ENCODE peak calls at places on chromosome 3, in ten cellular contexts. Y is sigmoid colon, R is HepG2, W is K562, C is stomach, B is transverse colon, T is HCT116, A is esophagus muscularis mucosa, N is GM12891, U is breast epithelium. G is an unnamed sample.

GRCh38 chr3:12483364-12483763 is 916 bp upstream of the TSEN2 start:
- DNase-seq in Y (no peak), R (no peak), W (no peak), C (no peak), B (no peak), T (no peak), A (no peak), N (no peak), U (no peak), G (no peak)

GRCh38 chr3:19757773-19758172 is 176.2 kb downstream of the EFHB start:
- DNase-seq in Y (no peak), R (no peak), W (no peak), C (no peak), B (no peak), T (no peak), A (no peak), N (no peak), U (no peak), G (no peak)

GRCh38 chr3:148642616-148643015 is 55.1 kb upstream of the AGTR1 start:
- DNase-seq in Y (no peak), R (no peak), W (no peak), C (no peak), B (no peak), T (no peak), A (no peak), N (no peak), U (no peak), G (no peak)

GRCh38 chr3:146650691-146651090 is 45.5 kb upstream of the PLSCR5 start:
- DNase-seq in Y (no peak), R (no peak), W (no peak), C (no peak), B (no peak), T (no peak), A (no peak), N (no peak), U (no peak), G (no peak)

GRCh38 chr3:108818404-108818803 is 4.2 kb upstream of the TRAT1 start:
- DNase-seq in Y (no peak), R (peak; percentile 3), W (peak; percentile 2), C (peak; percentile 28), B (peak; percentile 47), T (peak; percentile 57), A (no peak), N (no peak), U (no peak), G (no peak)

GRCh38 chr3:62446337-62446940 is 73.1 kb upstream of the FEZF2 start:
- DNase-seq in Y (no peak), R (no peak), W (no peak), C (no peak), B (no peak), T (no peak), A (no peak), N (no peak), U (no peak), G (no peak)

GRCh38 chr3:62318752-62319569 is 54.4 kb downstream of the FEZF2 start:
- DNase-seq in Y (peak; percentile 85), R (peak; percentile 3), W (peak; percentile 4), C (peak; percentile 69), B (peak; percentile 67), T (no peak), A (peak; percentile 95), N (peak; percentile 54), U (peak; percentile 86), G (no peak)

GRCh38 chr3:150611666-150612065 is 8.5 kb downstream of the SELENOT start:
- DNase-seq in Y (no peak), R (no peak), W (no peak), C (no peak), B (no peak), T (no peak), A (no peak), N (no peak), U (no peak), G (no peak)

GRCh38 chr3:33278106-33278672 is 947 bp downstream of the FBXL2 start:
- DNase-seq in Y (no peak), R (no peak), W (no peak), C (no peak), B (no peak), T (no peak), A (no peak), N (no peak), U (no peak), G (no peak)

GRCh38 chr3:6680119-6680806 is 180.7 kb upstream of the GRM7 start:
- DNase-seq in Y (no peak), R (no peak), W (no peak), C (no peak), B (no peak), T (no peak), A (no peak), N (peak; percentile 10), U (no peak), G (peak; percentile 4)

GRCh38 chr3:160869825-160870224 is 113.8 kb downstream of the PPM1L start:
- DNase-seq in Y (no peak), R (no peak), W (no peak), C (no peak), B (no peak), T (no peak), A (no peak), N (no peak), U (peak; percentile 54), G (no peak)

GRCh38 chr3:97927699-97928098 is 44.5 kb downstream of the RIOX2 start:
- DNase-seq in Y (no peak), R (peak; percentile 35), W (no peak), C (no peak), B (no peak), T (no peak), A (no peak), N (no peak), U (no peak), G (no peak)

GRCh38 chr3:185070491-185071335 is 82.1 kb downstream of the C3orf70 start:
- DNase-seq in Y (no peak), R (peak; percentile 73), W (peak; percentile 44), C (no peak), B (peak; percentile 72), T (peak; percentile 18), A (no peak), N (no peak), U (no peak), G (no peak)

GRCh38 chr3:67012564-67012963 is 14.5 kb downstream of the KBTBD8 start:
- DNase-seq in Y (no peak), R (no peak), W (no peak), C (no peak), B (no peak), T (no peak), A (no peak), N (no peak), U (no peak), G (no peak)
- TF ChIP-seq POLR2AphosphoS5 in Y (no peak), R (no peak), W (no peak), C (no peak), B (no peak), T (no peak), A (no peak), N (no peak), U (no peak), G (no peak)

DNA sequence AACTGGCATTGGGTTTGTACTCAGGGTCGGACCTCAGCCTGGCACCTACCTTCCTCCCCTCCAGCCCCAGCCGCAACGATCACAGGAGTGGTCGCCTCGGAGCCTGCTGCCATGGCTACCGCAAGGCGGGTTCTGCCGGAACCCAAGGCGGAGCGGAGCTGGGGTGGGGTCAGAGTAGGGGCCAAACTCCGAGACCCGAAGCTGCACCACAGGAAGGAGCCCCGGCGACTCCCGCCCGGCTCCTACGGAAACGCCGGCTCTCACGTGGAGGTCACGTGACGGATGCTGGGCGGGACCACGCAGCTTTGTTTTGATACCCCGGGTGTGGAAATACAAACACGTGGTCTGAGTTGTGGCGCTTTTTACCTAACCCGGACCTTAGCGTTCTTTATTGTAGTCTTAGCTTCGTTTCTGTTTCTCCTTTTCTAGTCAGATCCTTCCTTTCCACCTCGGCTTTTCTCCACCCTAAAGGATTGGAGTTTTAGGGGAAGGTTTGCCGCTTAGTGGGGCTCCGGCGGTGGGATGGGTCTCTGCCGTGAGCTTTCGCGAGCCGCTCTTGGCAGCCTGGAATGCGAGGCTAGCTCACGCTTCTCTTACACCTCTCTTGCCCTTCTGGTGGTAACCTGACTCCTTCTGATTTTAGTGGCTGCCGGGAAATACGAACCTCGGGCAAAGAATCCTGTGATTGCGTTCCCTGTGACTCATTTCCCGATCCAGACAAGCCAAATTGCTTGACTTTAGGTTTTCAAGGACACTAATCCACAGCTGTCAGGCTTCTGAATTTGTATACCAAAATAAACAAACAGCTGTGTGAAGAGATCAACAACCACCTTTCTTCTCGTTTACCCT is at the start of gene HSPBAP1:
- DNase-seq in Y (peak; percentile 96), R (peak; percentile 84), W (peak; percentile 82), C (peak; percentile 93), B (peak; percentile 96), T (peak; percentile 87), A (peak; percentile 99), N (peak; percentile 72), U (peak; percentile 90), G (peak; percentile 79)
- TF ChIP-seq POLR2A in Y (peak; percentile 46), R (peak; percentile 60), W (peak; percentile 62), C (no peak), B (peak; percentile 55), T (peak; percentile 51), A (peak; percentile 71), N (peak; percentile 78), U (no peak), G (peak; percentile 75)

DNA sequence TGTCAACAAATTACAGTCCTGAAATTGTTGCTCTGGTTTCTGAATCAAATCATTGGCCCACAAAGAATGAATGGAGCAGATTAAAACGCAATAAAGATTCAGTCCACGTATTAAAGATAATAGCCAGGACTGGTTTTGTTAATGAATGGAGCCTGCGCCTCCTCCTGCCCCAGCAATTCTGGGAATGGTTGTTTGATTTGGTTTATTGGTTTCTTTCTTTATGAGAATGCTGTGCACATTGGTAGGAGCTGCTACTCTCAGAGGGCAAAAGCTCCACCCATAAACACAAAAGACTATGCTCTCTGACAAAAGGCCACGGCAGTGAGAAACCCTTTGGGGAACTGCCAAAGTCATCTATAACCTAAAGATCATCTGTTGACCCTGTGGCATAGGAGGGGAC is 261.1 kb downstream of the ABHD5 start:
- DNase-seq in Y (no peak), R (no peak), W (no peak), C (no peak), B (no peak), T (no peak), A (peak; percentile 70), N (no peak), U (no peak), G (no peak)
- TF ChIP-seq POLR2AphosphoS5 in Y (no peak), R (no peak), W (no peak), C (no peak), B (no peak), T (no peak), A (no peak), N (no peak), U (no peak), G (no peak)

DNA sequence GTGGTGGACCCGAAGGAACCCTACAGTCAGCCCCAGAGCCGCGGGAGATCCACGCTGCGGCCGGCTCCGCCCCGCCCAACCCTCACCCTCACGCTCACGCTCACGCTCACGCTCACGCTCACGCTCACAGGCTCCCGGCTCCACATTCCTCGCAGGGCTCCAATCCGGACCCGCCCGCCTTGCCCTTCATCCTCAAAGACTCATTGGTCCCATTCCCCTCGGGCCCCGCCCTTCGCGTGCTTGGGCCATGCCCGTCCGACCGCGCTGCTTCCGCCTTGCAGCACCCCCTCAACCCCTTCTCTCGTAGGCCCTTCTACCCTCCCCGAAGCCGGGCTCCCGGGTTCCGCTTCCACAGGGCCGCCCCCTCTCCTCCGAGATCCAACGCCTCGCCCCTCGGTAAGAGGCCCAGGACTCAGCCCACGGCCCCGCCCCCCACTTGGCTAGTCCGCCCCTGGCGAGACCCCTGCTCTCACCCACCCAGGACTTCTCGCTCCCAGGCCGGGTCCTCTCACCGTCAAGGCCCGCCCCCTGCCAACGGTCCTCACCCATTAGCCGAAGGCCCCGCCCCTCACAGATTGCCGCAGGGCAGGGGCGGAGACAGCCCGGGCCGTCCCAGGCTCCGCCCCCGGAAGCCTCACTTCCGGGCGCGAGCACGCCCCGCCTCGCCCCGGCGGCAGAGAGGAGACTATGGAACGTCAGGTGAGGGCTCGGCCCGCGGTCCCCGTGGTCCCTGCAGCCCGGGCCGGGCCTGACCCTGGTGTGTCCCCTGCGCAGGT is at the start of gene APEH:
- DNase-seq in Y (peak; percentile 98), R (peak; percentile 96), W (peak; percentile 93), C (peak; percentile 98), B (peak; percentile 98), T (peak; percentile 97), A (peak; percentile 98), N (peak; percentile 98), U (peak; percentile 93), G (peak; percentile 98)
- TF ChIP-seq POLR2A in Y (peak; percentile 76), R (no peak), W (peak; percentile 80), C (peak; percentile 62), B (peak; percentile 93), T (peak; percentile 71), A (peak; percentile 75), N (peak; percentile 31), U (peak; percentile 23), G (peak; percentile 66)

G was measured in GM12892.